ENCODE peak calls at places on chromosomes 7 and 10, in five cellular contexts. H, K, I, S and X are unnamed samples.

GRCh38 chr7:37666026-37666780 is 17.4 kb upstream of the GPR141 start:
- DNase-seq in H (peak; percentile 13), S (no peak), I (no peak), K (no peak), X (no peak)

GRCh38 chr7:120931243-120931642 is 19.3 kb upstream of the ING3 start:
- DNase-seq in H (no peak), I (no peak), S (no peak), K (no peak), X (no peak)

GRCh38 chr7:123770378-123770777 is 21.6 kb upstream of the WASL start:
- DNase-seq in H (peak; percentile 93), S (no peak), K (peak; percentile 74), I (no peak), X (no peak)

GRCh38 chr7:43481905-43482678 is 100.8 kb upstream of the STK17A start:
- DNase-seq in H (peak; percentile 69), S (peak; percentile 48), I (peak; percentile 21), K (peak; percentile 67), X (no peak)

GRCh38 chr10:80502621-80503583 is 34.8 kb upstream of the SH2D4B start:
- DNase-seq in H (peak; percentile 87), I (no peak), S (no peak), K (no peak), X (no peak)

GRCh38 chr10:79140083-79140793 is 71.5 kb downstream of the ZMIZ1 start:
- DNase-seq in H (peak; percentile 36), K (no peak), S (no peak), I (no peak), X (no peak)

GRCh38 chr7:87110778-87111177 is 41.5 kb upstream of the DMTF1 start:
- DNase-seq in H (peak; percentile 4), S (no peak), I (no peak), K (peak; percentile 1), X (no peak)

GRCh38 chr7:111408726-111409125 is 153.6 kb downstream of the IMMP2L start:
- DNase-seq in H (no peak), K (no peak), S (no peak), I (no peak), X (no peak)

GRCh38 chr10:46247808-46248569 is 38.8 kb upstream of the ANTXRL start:
- DNase-seq in H (no peak), K (no peak), I (peak; percentile 45), S (no peak), X (no peak)

GRCh38 chr7:134351424-134351823 is 34.7 kb upstream of the SLC35B4 start:
- DNase-seq in H (peak; percentile 71), S (no peak), K (peak; percentile 15), I (peak; percentile 38), X (peak; percentile 47)

GRCh38 chr10:16585103-16585502 is 63.4 kb upstream of the C1QL3 start:
- DNase-seq in I (peak; percentile 28), S (no peak), H (no peak), K (peak; percentile 29), X (no peak)

GRCh38 chr10:110268442-110268841 is 36.3 kb downstream of the SMNDC1 start:
- DNase-seq in H (no peak), I (no peak), S (no peak), K (no peak), X (peak; percentile 15)

GRCh38 chr7:86968618-86969017 is 90.8 kb downstream of the ELAPOR2 start:
- DNase-seq in I (no peak), S (no peak), H (no peak), K (no peak), X (no peak)

GRCh38 chr10:306007-306406 is 170.8 kb downstream of the ZMYND11 start:
- DNase-seq in K (no peak), S (no peak), H (no peak), I (no peak), X (no peak)

GRCh38 chr7:44066494-44067063 is 1.2 kb upstream of the PGAM2 start:
- DNase-seq in S (no peak), I (no peak), H (no peak), K (no peak), X (no peak)

GRCh38 chr7:33965116-33965827 is 59.9 kb downstream of the BMPER start:
- DNase-seq in H (no peak), S (no peak), I (no peak), K (no peak), X (no peak)

GRCh38 chr10:32952094-32952493 is 5.9 kb downstream of the ITGB1 start:
- DNase-seq in S (no peak), I (no peak), K (no peak), H (no peak), X (no peak)

GRCh38 chr10:37957841-37958240 is 18.6 kb downstream of the ZNF25 start:
- DNase-seq in K (no peak), S (no peak), I (no peak), H (peak; percentile 65), X (no peak)

GRCh38 chr7:130276796-130277762 is 10.4 kb downstream of the CPA2 start:
- DNase-seq in S (no peak), I (no peak), K (peak; percentile 75), H (no peak), X (no peak)

GRCh38 chr10:86889997-86890396 is 67.4 kb downstream of the MMRN2 start:
- DNase-seq in I (no peak), K (no peak), H (no peak), S (no peak), X (no peak)

GRCh38 chr7:131354390-131354789 is 26.7 kb downstream of the MKLN1 start:
- DNase-seq in I (no peak), S (no peak), H (no peak), K (no peak), X (no peak)